ENCODE peak calls at places on chromosomes 5 and 9, in six cellular contexts. R is central memory CD8-positive, alpha-beta T cell; K is naive thymus-derived CD8-positive, alpha-beta T cell; I is COR-L47; P is mesothelial cell of epicardium; Z is fibroblast of pulmonary artery. M is an unnamed sample.

GRCh38 chr9:2285411-2285810 is 270.3 kb downstream of the SMARCA2 start:
- DNase-seq in Z (no peak), P (no peak), K (no peak), R (no peak), I (peak; percentile 4), M (no peak)

GRCh38 chr9:12816656-12817101 is 41.9 kb downstream of the LURAP1L start:
- DNase-seq in I (no peak), Z (no peak), P (no peak), R (no peak), K (no peak), M (no peak)

GRCh38 chr9:347667-348292 is 133.1 kb downstream of the DOCK8 start:
- DNase-seq in P (no peak), R (no peak), I (no peak), Z (peak; percentile 57), K (no peak), M (no peak)

GRCh38 chr5:181223041-181223728 is at the start of gene TRIM41:
- DNase-seq in R (peak; percentile 92), I (no peak), Z (peak; percentile 99), K (peak; percentile 91), P (peak; percentile 88), M (peak; percentile 100)

GRCh38 chr9:96441798-96442445 is 8.0 kb upstream of the HABP4 start:
- DNase-seq in I (peak; percentile 24), R (no peak), Z (peak; percentile 57), K (no peak), P (no peak), M (peak; percentile 72)

GRCh38 chr5:31911291-31912265 is 262.5 kb downstream of the GOLPH3 start:
- DNase-seq in Z (no peak), I (no peak), R (no peak), P (no peak), K (no peak), M (no peak)

GRCh38 chr9:21205204-21205603 is 1.7 kb downstream of the IFNA10 start:
- DNase-seq in I (no peak), R (no peak), K (no peak), Z (no peak), P (no peak), M (no peak)

GRCh38 chr5:79491690-79492317 is 22.1 kb downstream of the HOMER1 start:
- DNase-seq in K (no peak), P (no peak), R (no peak), I (no peak), Z (no peak), M (no peak)

GRCh38 chr9:20729545-20729944 is 45.5 kb downstream of the FOCAD start:
- DNase-seq in K (no peak), R (no peak), Z (peak; percentile 8), P (no peak), I (no peak), M (no peak)

GRCh38 chr9:135589596-135590485 is 28.3 kb downstream of the PAEP start:
- DNase-seq in K (no peak), Z (no peak), I (no peak), R (no peak), P (no peak), M (no peak)

GRCh38 chr5:131515348-131515747 is 119.7 kb downstream of the RAPGEF6 start:
- DNase-seq in I (no peak), K (no peak), Z (no peak), R (no peak), P (no peak), M (no peak)

GRCh38 chr5:118775790-118776499 is 212.4 kb downstream of the DTWD2 start:
- DNase-seq in R (no peak), K (no peak), P (no peak), I (no peak), Z (no peak), M (peak; percentile 65)